ENCODE peak calls at places on chromosomes 2 and 18, in four cellular contexts. P, M, L and I are unnamed samples. For H3K4me1 and H3K27me3, the result is how much of the 10 kb centered on the place peaks cover.

GRCh38 chr2:112483047-112483473 is 1.1 kb downstream of the TTL start:
- DNase-seq in M (peak), P (no peak), L (peak), I (no peak)

GRCh38 chr2:72561621-72562318 is 264.1 kb downstream of the EXOC6B start:
- DNase-seq in L (peak), P (no peak), M (peak), I (peak)

GRCh38 chr2:186199029-186199428 is 287.0 kb upstream of the ZC3H15 start:
- DNase-seq in M (no peak), P (no peak), L (no peak), I (no peak)

GRCh38 chr18:32442575-32442974 is 28.1 kb downstream of the GAREM1 start:
- DNase-seq in L (no peak), M (no peak), P (no peak), I (no peak)

GRCh38 chr2:69222984-69223658 is 163.9 kb downstream of the GFPT1 start:
- DNase-seq in L (peak), M (no peak), P (no peak), I (no peak)

GRCh38 chr2:181585732-181586131 is 71.2 kb downstream of the CERKL start:
- DNase-seq in P (no peak), M (no peak), L (no peak), I (no peak)

GRCh38 chr2:105488198-105488757 is 89.4 kb upstream of the FHL2 start:
- DNase-seq in L (no peak), P (peak), M (no peak), I (no peak)

GRCh38 chr2:60331106-60331809 is 222.2 kb downstream of the BCL11A start:
- DNase-seq in P (no peak), M (no peak), L (peak), I (no peak)

GRCh38 chr2:144354953-144355352 is 165.0 kb downstream of the ZEB2 start:
- DNase-seq in P (no peak), L (peak), M (no peak), I (no peak)

GRCh38 chr18:46310675-46311345 is 206.6 kb downstream of the HAUS1 start:
- DNase-seq in M (no peak), P (no peak), L (no peak), I (no peak)

GRCh38 chr2:24731923-24732322 is 61.3 kb downstream of the PTRHD1 start:
- DNase-seq in P (no peak), L (no peak), M (no peak), I (no peak)

GRCh38 chr18:6482198-6482977 is 67.7 kb upstream of the L3MBTL4 start:
- DNase-seq in P (peak), M (no peak), L (peak), I (peak)

GRCh38 chr18:58578835-58579560 is 49.9 kb downstream of the ALPK2 start:
- DNase-seq in P (peak), L (peak), M (no peak), I (peak)

GRCh38 chr2:102053096-102053495 is 61.3 kb downstream of the IL1R2 start:
- DNase-seq in P (no peak), M (no peak), L (no peak), I (no peak)

GRCh38 chr2:195382186-195382585 is 274.8 kb upstream of the SLC39A10 start:
- DNase-seq in P (no peak), M (no peak), L (no peak), I (no peak)

GRCh38 chr2:241878007-241878970 is 8.8 kb downstream of the RTP5 start:
- DNase-seq in M (no peak), P (peak), L (peak), I (no peak)

GRCh38 chr2:157261199-157261782 is 3.8 kb downstream of the GALNT5 start:
- DNase-seq in L (peak), M (peak), P (no peak), I (peak)

GRCh38 chr2:12903272-12903671 is 186.5 kb downstream of the TRIB2 start:
- DNase-seq in P (no peak), L (peak), M (no peak), I (no peak)

GRCh38 chr2:235257590-235257989 is 236.3 kb upstream of the AGAP1 start:
- DNase-seq in L (no peak), P (no peak), M (no peak), I (no peak)

GRCh38 chr2:47528874-47529273 is 125.9 kb downstream of the MSH2 start:
- DNase-seq in L (peak), M (no peak), P (no peak), I (no peak)

GRCh38 chr2:64179582-64180321 is 35.5 kb upstream of the PELI1 start:
- DNase-seq in M (no peak), L (peak), P (no peak), I (peak)

GRCh38 chr2:54669677-54670484 is 53.6 kb upstream of the EML6 start:
- DNase-seq in P (no peak), M (no peak), L (peak), I (peak)

GRCh38 chr18:74342416-74343043 is 26.9 kb downstream of the C18orf63 start:
- DNase-seq in P (no peak), L (peak), M (peak), I (no peak)

GRCh38 chr18:57801379-57802165 is 1.5 kb downstream of the ATP8B1 start:
- DNase-seq in P (no peak), L (peak), M (peak), I (no peak)

GRCh38 chr2:78892310-78892709 is 133.2 kb upstream of the REG3G start:
- DNase-seq in L (no peak), P (no peak), M (no peak), I (no peak)
- H3K4me1 ChIP-seq in L (under half), P (under half), M (under half), I (under half)

GRCh38 chr2:176148758-176149483 is 2.4 kb upstream of the HOXD4 start:
- DNase-seq in M (no peak), P (no peak), L (no peak), I (no peak)
- H3K27me3 ChIP-seq in M (half or more), P (under half), L (under half), I (under half)

GRCh38 chr2:27445155-27445554 is 3.0 kb downstream of the KRTCAP3 start:
- DNase-seq in L (no peak), M (no peak), P (no peak), I (no peak)
- H3K27ac ChIP-seq in L (no peak), M (peak), P (no peak), I (no peak)

GRCh38 chr2:18971628-18972027 is 382.3 kb upstream of the NT5C1B start:
- DNase-seq in L (peak), M (peak), P (no peak), I (no peak)
- H3K4me1 ChIP-seq in L (under half), M (under half), P (under half), I (under half)

GRCh38 chr18:48957136-48957535 is 6.4 kb upstream of the SMAD7 start:
- DNase-seq in P (no peak), M (no peak), L (peak), I (peak)

GRCh38 chr18:48956378-48956777 is 5.6 kb upstream of the SMAD7 start:
- DNase-seq in L (peak), M (peak), P (no peak), I (no peak)

GRCh38 chr18:48955528-48956261 is 4.9 kb upstream of the SMAD7 start:
- DNase-seq in L (peak), M (peak), P (peak), I (peak)

GRCh38 chr18:48953096-48953706 is 2.4 kb upstream of the SMAD7 start:
- DNase-seq in M (no peak), L (peak), P (no peak), I (no peak)

DNA sequence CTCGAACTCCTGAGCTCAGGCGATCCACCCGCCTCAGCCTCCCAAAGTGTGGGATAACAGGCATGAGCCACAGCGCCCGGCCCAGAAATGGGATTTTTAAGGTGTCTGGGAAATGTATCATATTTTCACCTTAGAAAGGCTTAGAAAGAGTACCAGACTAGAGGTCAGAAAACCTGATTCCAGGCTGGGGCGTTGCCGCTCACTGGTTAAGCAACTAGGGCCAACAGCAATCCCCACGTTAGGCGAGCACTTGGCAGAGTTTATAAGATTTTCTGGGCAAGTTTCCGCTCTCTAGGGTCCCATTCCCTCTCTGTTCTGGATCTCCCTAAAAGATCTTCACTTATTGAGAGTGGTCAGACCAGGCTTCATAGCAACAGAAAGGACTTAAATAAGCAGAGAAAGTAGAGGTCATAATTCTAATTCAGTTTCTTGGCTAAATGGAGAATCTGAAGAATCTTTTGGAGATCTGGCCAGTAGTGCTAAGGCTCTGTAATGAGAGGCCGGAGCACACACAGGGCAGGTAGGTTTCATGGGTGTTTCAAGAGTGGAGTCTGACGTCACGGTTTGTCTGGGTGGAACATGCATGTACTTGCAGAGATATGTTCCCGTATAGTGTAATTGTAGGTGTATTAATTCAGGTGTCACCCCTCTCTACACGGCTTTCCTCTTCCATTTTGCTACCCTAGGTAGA is 4.2 kb upstream of the SMAD7 start:
- DNase-seq in M (peak), L (peak), P (peak), I (peak)
- H3K27me3 ChIP-seq in M (under half), L (under half), P (under half), I (under half)